ENCODE peak calls at places on chromosomes 7 and 10, in ten cellular contexts. C is pancreas, H is upper lobe of left lung, T is esophagus squamous epithelium, S is heart right ventricle, A is colonic mucosa, B is psoas muscle, V is hepatocyte, E is body of pancreas, G is GM23338. P is an unnamed sample.

GRCh38 chr10:98150544-98150943 is 16.1 kb downstream of the R3HCC1L start:
- DNase-seq in C (no peak), B (no peak), T (no peak), H (no peak), E (no peak), A (no peak), V (no peak), G (no peak), S (no peak), P (no peak)

GRCh38 chr10:71755179-71755879 is 18.0 kb downstream of the VSIR start:
- DNase-seq in A (no peak), G (no peak), S (no peak), C (no peak), E (no peak), H (no peak), T (no peak), V (no peak), B (no peak), P (no peak)

GRCh38 chr10:127449491-127449890 is 99.6 kb upstream of the NPS start:
- DNase-seq in T (no peak), B (no peak), H (no peak), E (no peak), A (no peak), V (no peak), S (no peak), C (no peak), G (no peak), P (no peak)

GRCh38 chr10:91290607-91291006 is 70.1 kb downstream of the PCGF5 start:
- DNase-seq in H (peak; percentile 15), B (no peak), A (no peak), C (no peak), T (no peak), V (no peak), E (no peak), S (no peak), G (no peak), P (no peak)

GRCh38 chr7:123329988-123330643 is 130.3 kb upstream of the SLC13A1 start:
- DNase-seq in A (no peak), S (no peak), B (no peak), G (peak; percentile 6), V (no peak), E (no peak), C (no peak), H (no peak), T (no peak), P (no peak)

GRCh38 chr10:63667596-63667995 is 146.4 kb downstream of the REEP3 start:
- DNase-seq in V (no peak), A (no peak), B (no peak), C (no peak), T (no peak), H (no peak), E (no peak), S (no peak), G (no peak), P (no peak)

GRCh38 chr10:48885376-48885775 is 54.3 kb downstream of the LRRC18 start:
- DNase-seq in C (no peak), B (no peak), T (no peak), G (peak; percentile 43), V (peak; percentile 58), H (no peak), S (no peak), A (no peak), E (no peak), P (no peak)

GRCh38 chr10:110216942-110217341 is 9.5 kb downstream of the MXI1 start:
- DNase-seq in H (no peak), G (no peak), A (no peak), T (no peak), E (no peak), S (no peak), C (no peak), V (no peak), B (no peak), P (no peak)

GRCh38 chr10:130999376-131000202 is 311.9 kb downstream of the TCERG1L start:
- DNase-seq in A (no peak), E (no peak), G (no peak), T (no peak), H (peak; percentile 39), V (no peak), B (no peak), S (no peak), C (peak; percentile 6), P (no peak)

GRCh38 chr7:97120713-97121457 is 3.4 kb downstream of the SDHAF3 start:
- DNase-seq in A (no peak), S (no peak), E (no peak), V (no peak), T (no peak), C (no peak), G (no peak), B (no peak), H (no peak), P (no peak)

GRCh38 chr7:97117035-97117371 is 495 bp upstream of the SDHAF3 start:
- DNase-seq in G (no peak), V (no peak), T (no peak), A (no peak), B (no peak), C (no peak), E (no peak), H (no peak), S (no peak), P (no peak)

GRCh38 chr7:97117372-97118188 is at the start of gene SDHAF3:
- DNase-seq in V (peak; percentile 99), B (peak; percentile 98), A (peak; percentile 97), C (peak; percentile 99), E (peak; percentile 98), H (peak; percentile 99), T (peak; percentile 84), G (peak; percentile 100), S (peak; percentile 98), P (peak; percentile 96)

GRCh38 chr7:97118306-97118917 is 914 bp downstream of the SDHAF3 start:
- DNase-seq in T (no peak), E (no peak), H (no peak), C (no peak), S (no peak), A (no peak), V (no peak), G (no peak), B (no peak), P (no peak)

GRCh38 chr7:97119747-97120146 is 2.2 kb downstream of the SDHAF3 start:
- DNase-seq in G (no peak), A (no peak), C (no peak), B (no peak), E (no peak), T (no peak), H (no peak), S (no peak), V (no peak), P (no peak)
- H3K4me3 ChIP-seq in G (no peak overlapping the region), A (no peak overlapping the region), C (no peak overlapping the region), B (no peak overlapping the region), E (no peak overlapping the region), T (no peak overlapping the region), H (no peak overlapping the region), S (no peak overlapping the region), V (no peak overlapping the region), P (no peak overlapping the region)

GRCh38 chr7:69676247-69676646 is 78.0 kb downstream of the AUTS2 start:
- DNase-seq in C (no peak), H (no peak), T (no peak), V (no peak), A (no peak), S (no peak), G (no peak), B (no peak), E (no peak), P (no peak)
- H3K27ac ChIP-seq in C (no peak overlapping the region), H (no peak overlapping the region), T (no peak overlapping the region), V (no peak overlapping the region), A (no peak overlapping the region), S (no peak overlapping the region), G (no peak overlapping the region), B (no peak overlapping the region), E (no peak overlapping the region), P (no peak overlapping the region)

GRCh38 chr10:75432176-75432575 is 752 bp downstream of the LRMDA start:
- DNase-seq in E (peak; percentile 56), T (no peak), H (no peak), G (no peak), C (peak; percentile 40), A (no peak), B (no peak), S (no peak), V (no peak), P (peak; percentile 42)

GRCh38 chr10:75431180-75432111 is at the start of gene LRMDA:
- DNase-seq in V (peak; percentile 58), H (peak; percentile 93), A (peak; percentile 41), T (no peak), B (peak; percentile 42), C (peak; percentile 61), S (peak; percentile 56), G (peak; percentile 55), E (peak; percentile 73), P (peak; percentile 83)

GRCh38 chr10:75434292-75434691 is 2.9 kb downstream of the LRMDA start:
- DNase-seq in C (no peak), E (no peak), A (no peak), T (no peak), H (no peak), S (no peak), B (no peak), G (no peak), V (no peak), P (no peak)

GRCh38 chr10:75433216-75433615 is 1.8 kb downstream of the LRMDA start:
- DNase-seq in A (no peak), S (no peak), B (no peak), C (no peak), T (no peak), G (peak; percentile 32), H (no peak), E (no peak), V (no peak), P (no peak)

DNA sequence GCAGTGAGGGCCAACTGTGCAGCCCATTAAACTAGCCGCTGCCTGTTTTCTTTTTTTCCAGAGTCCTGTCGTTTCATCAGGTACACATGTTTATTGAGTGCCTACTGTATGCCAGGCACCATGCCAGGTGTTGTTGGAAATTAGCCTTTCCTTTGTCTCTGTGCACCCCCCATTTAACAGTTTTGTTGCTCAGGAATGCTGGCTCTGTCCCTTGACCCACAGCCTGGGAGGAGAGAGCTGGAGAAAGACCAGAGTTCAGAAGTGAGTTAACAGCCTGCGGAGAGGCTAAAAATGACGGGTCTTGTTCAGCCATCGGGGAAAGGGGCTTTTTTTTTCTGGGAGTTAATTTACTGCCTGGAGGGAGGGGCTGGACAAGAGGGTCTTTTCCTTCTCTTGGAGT is 1.3 kb downstream of the LRMDA start:
- DNase-seq in S (no peak), B (no peak), V (no peak), G (no peak), E (no peak), T (no peak), A (no peak), H (no peak), C (no peak), P (no peak)
- H3K4me1 ChIP-seq in S (peaks cover 53% of the 10 kb centered on the region), B (no peaks in the 10 kb centered on the region), V (peaks cover 32% of the 10 kb centered on the region), G (peaks cover 40% of the 10 kb centered on the region), E (peaks cover 48% of the 10 kb centered on the region), T (peaks cover 50% of the 10 kb centered on the region), A (no peaks in the 10 kb centered on the region), H (peaks cover 46% of the 10 kb centered on the region), C (peaks cover 38% of the 10 kb centered on the region), P (peaks cover 33% of the 10 kb centered on the region)

DNA sequence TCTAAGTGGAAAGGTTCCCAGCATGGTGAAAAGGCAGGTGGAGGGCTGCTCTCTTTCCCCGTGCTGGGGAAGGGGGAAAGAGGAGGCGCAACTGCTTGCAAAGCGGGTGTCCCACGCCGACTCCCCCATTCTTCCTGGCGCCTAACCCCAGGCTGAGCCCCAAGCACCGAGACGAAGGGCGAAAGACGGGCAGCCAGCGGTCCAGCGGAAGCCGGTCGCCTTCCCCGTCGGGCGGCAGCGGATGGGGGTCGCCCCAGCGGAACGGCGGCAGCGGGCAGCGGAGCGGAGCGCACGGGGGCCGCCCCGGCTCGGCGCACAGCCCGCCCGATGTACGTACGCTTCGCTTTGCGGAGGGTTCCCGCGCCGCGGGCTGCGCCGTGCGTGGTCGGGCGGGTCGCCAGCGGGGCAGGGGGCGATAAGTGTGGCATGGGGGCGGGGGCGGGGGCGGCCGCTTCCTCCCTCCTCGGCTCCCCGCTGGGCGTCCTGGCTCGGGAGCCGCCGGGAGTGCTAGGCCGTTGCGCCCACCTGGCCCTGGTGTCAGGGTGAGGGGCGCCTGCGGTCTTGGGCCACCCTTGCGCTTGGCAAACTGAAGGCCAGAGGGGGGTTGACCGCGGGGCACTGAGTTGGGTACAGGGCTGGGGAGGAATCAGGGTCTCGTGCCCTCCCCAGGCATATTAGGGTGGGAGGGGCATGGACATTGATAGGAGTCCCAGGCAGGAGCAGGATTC is 35.2 kb upstream of the HSPB1 start:
- DNase-seq in B (no peak), S (no peak), T (no peak), A (no peak), H (peak; percentile 83), E (no peak), C (no peak), V (no peak), G (peak; percentile 59), P (no peak)
- H3K4me3 ChIP-seq in B (peak overlapping the region; percentile 56), S (peak overlapping the region; percentile 12), T (peak overlapping the region; percentile 66), A (peak overlapping the region; percentile 0), H (no peak overlapping the region), E (no peak overlapping the region), C (peak overlapping the region; percentile 20), V (peak overlapping the region; percentile 39), G (peak overlapping the region; percentile 61), P (peak overlapping the region; percentile 19)